ENCODE peak calls at places on chromosome 15, in four cellular contexts. W, C, P and D are unnamed samples.

GRCh38 chr15:97968380-97968779 is 7.9 kb downstream of the ARRDC4 start:
- DNase-seq in C (no peak), P (no peak), W (no peak), D (no peak)

GRCh38 chr15:96463376-96463775 is 132.9 kb downstream of the NR2F2 start:
- DNase-seq in C (no peak), P (no peak), W (no peak), D (no peak)

GRCh38 chr15:38391186-38391585 is 62.7 kb upstream of the FAM98B start:
- DNase-seq in P (no peak), C (no peak), W (no peak), D (no peak)

GRCh38 chr15:41965441-41966413 is 6.6 kb downstream of the EHD4 start:
- DNase-seq in C (no peak), W (no peak), P (no peak), D (no peak)

GRCh38 chr15:75235760-75236729 is 22.1 kb upstream of the GOLGA6C start:
- DNase-seq in W (no peak), C (no peak), P (no peak), D (no peak)

GRCh38 chr15:98957655-98958054 is 49.9 kb downstream of the PGPEP1L start:
- DNase-seq in C (no peak), W (no peak), P (no peak), D (no peak)

GRCh38 chr15:76310470-76311070 is 699 bp downstream of the ETFA start:
- DNase-seq in C (no peak), P (no peak), W (peak; percentile 21), D (no peak)

GRCh38 chr15:37695719-37696118 is 238.7 kb upstream of the TMCO5A start:
- DNase-seq in W (no peak), C (no peak), P (no peak), D (no peak)

GRCh38 chr15:90294601-90295269 is 29.3 kb downstream of the NGRN start:
- DNase-seq in P (peak; percentile 46), W (no peak), C (no peak), D (no peak)

GRCh38 chr15:56472278-56472677 is 7.3 kb upstream of the MNS1 start:
- DNase-seq in C (no peak), W (no peak), P (no peak), D (no peak)

GRCh38 chr15:39944711-39945110 is 10.8 kb downstream of the EIF2AK4 start:
- DNase-seq in W (no peak), P (no peak), C (no peak), D (no peak)

GRCh38 chr15:79373728-79374127 is 58.4 kb upstream of the MINAR1 start:
- DNase-seq in W (no peak), C (no peak), P (no peak), D (peak; percentile 80)

GRCh38 chr15:91208366-91208765 is 108.3 kb downstream of the SV2B start:
- DNase-seq in W (no peak), P (no peak), C (no peak), D (no peak)

GRCh38 chr15:69193948-69194827 is 33.8 kb downstream of the GLCE start:
- DNase-seq in W (peak; percentile 38), P (no peak), C (no peak), D (no peak)

GRCh38 chr15:60006203-60006782 is 2.2 kb downstream of the FOXB1 start:
- DNase-seq in P (peak; percentile 90), W (peak; percentile 75), C (peak; percentile 87), D (no peak)

GRCh38 chr15:49860101-49860500 is 239.3 kb downstream of the DTWD1 start:
- DNase-seq in P (no peak), C (no peak), W (no peak), D (no peak)